ENCODE peak calls at places on chromosomes 4 and X, in six cellular contexts. T, V, S, G, Z and Y are unnamed samples.
A peak's percentile ranks its signal among the peaks of the same experiment; 100 is the strongest.

GRCh38 chrX:22366866-22367265 is 94.2 kb downstream of the CBLL2 start:
- DNase-seq in T (no peak), V (no peak), S (no peak), G (no peak), Z (no peak), Y (no peak)

GRCh38 chrX:130606415-130606814 is 204.6 kb downstream of the RBMX2 start:
- DNase-seq in T (no peak), V (no peak), S (no peak), G (no peak), Z (no peak), Y (no peak)

GRCh38 chr4:3369781-3370660 is 71.7 kb upstream of the HGFAC start:
- DNase-seq in T (peak; percentile 89), V (no peak), S (peak; percentile 71), G (peak; percentile 83), Z (no peak), Y (no peak)

GRCh38 chrX:77014655-77015377 is 432.4 kb upstream of the FGF16 start:
- DNase-seq in T (no peak), V (peak; percentile 49), S (no peak), G (no peak), Z (no peak), Y (no peak)

GRCh38 chr4:3201718-3202702 is 46.9 kb upstream of the MSANTD1 start:
- DNase-seq in T (peak; percentile 68), V (no peak), S (no peak), G (no peak), Z (no peak), Y (no peak)

GRCh38 chr4:31100551-31100950 is 380.4 kb downstream of the PCDH7 start:
- DNase-seq in T (peak; percentile 63), V (no peak), S (no peak), G (no peak), Z (no peak), Y (no peak)

GRCh38 chrX:119194631-119195030 is 41.5 kb upstream of the PGRMC1 start:
- DNase-seq in T (no peak), V (no peak), S (no peak), G (peak; percentile 5), Z (no peak), Y (no peak)

GRCh38 chr4:72857216-72857615 is 212.3 kb downstream of the COX18 start:
- DNase-seq in T (peak; percentile 22), V (no peak), S (no peak), G (no peak), Z (no peak), Y (no peak)

GRCh38 chrX:55710701-55711100 is 6.8 kb upstream of the RRAGB start:
- DNase-seq in T (peak; percentile 38), V (no peak), S (no peak), G (peak; percentile 86), Z (no peak), Y (peak; percentile 13)

GRCh38 chr4:54566608-54567007 is 91.1 kb upstream of the KIT start:
- DNase-seq in T (no peak), V (no peak), S (no peak), G (no peak), Z (no peak), Y (no peak)

GRCh38 chr4:15040916-15041463 is 38.7 kb downstream of the CPEB2 start:
- DNase-seq in T (no peak), V (no peak), S (no peak), G (no peak), Z (no peak), Y (no peak)

GRCh38 chr4:77433102-77433733 is 172.4 kb upstream of the CXCL13 start:
- DNase-seq in T (peak; percentile 21), V (peak; percentile 13), S (no peak), G (peak; percentile 56), Z (no peak), Y (no peak)

GRCh38 chrX:13658602-13659001 is 5.7 kb downstream of the TCEANC start:
- DNase-seq in T (no peak), V (no peak), S (no peak), G (peak; percentile 52), Z (no peak), Y (no peak)

GRCh38 chrX:150696836-150697235 is 3.6 kb downstream of the MTMR1 start:
- DNase-seq in T (no peak), V (no peak), S (no peak), G (no peak), Z (no peak), Y (no peak)

GRCh38 chrX:97315939-97316338 is 432.2 kb downstream of the RPA4 start:
- DNase-seq in T (no peak), V (no peak), S (no peak), G (no peak), Z (no peak), Y (peak; percentile 22)

GRCh38 chrX:53950130-53950733 is 94.0 kb downstream of the PHF8 start:
- DNase-seq in T (peak; percentile 7), V (no peak), S (no peak), G (no peak), Z (no peak), Y (no peak)

GRCh38 chr4:60216752-60217151 is 983.4 kb upstream of the ADGRL3 start:
- DNase-seq in T (peak; percentile 2), V (no peak), S (no peak), G (no peak), Z (no peak), Y (no peak)

GRCh38 chr4:70714061-70714468 is 7.7 kb upstream of the RUFY3 start:
- DNase-seq in T (no peak), V (no peak), S (no peak), G (no peak), Z (no peak), Y (no peak)

GRCh38 chr4:70712604-70713452 is 8.9 kb upstream of the RUFY3 start:
- DNase-seq in T (no peak), V (no peak), S (no peak), G (no peak), Z (no peak), Y (no peak)

GRCh38 chr4:70715097-70715496 is 6.7 kb upstream of the RUFY3 start:
- DNase-seq in T (peak; percentile 34), V (no peak), S (no peak), G (no peak), Z (no peak), Y (no peak)

GRCh38 chr4:70713453-70714026 is 8.2 kb upstream of the RUFY3 start:
- DNase-seq in T (no peak), V (no peak), S (no peak), G (no peak), Z (no peak), Y (no peak)

DNA sequence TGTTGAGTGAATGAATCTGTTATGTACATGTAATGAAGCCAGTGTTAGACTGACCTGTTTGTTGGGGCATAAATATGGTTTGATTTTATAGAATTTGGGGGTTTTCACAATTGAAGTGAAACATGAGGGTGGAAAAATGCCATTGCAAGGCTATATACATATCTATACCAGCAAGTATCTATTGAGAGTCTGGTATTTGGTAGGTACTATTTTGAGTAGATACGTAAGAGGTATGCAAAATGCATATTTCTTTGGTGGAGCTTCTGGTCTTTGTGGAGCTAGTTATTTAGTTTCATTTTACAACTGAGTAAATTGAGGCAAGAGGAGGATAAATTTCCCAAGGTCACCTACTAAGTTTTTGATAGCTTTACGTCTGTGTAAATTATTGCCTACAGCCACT is 7.3 kb upstream of the RUFY3 start:
- DNase-seq in T (no peak), V (no peak), S (no peak), G (no peak), Z (no peak), Y (no peak)
- H3K4me1 ChIP-seq in T (peaks cover 5% of the 10 kb centered on the region), V (no peaks in the 10 kb centered on the region), S (peaks cover 25% of the 10 kb centered on the region), G (peaks cover 5% of the 10 kb centered on the region), Z (peaks cover 5% of the 10 kb centered on the region), Y (peaks cover 4% of the 10 kb centered on the region)

GRCh38 chr4:52248836-52249235 is 197.7 kb downstream of the SPATA18 start:
- DNase-seq in T (no peak), V (no peak), S (no peak), G (no peak), Z (no peak), Y (no peak)
- H3K4me1 ChIP-seq in T (no peaks in the 10 kb centered on the region), V (peaks cover 28% of the 10 kb centered on the region), S (peaks cover 54% of the 10 kb centered on the region), G (no peaks in the 10 kb centered on the region), Z (peaks cover 6% of the 10 kb centered on the region), Y (no peaks in the 10 kb centered on the region)

DNA sequence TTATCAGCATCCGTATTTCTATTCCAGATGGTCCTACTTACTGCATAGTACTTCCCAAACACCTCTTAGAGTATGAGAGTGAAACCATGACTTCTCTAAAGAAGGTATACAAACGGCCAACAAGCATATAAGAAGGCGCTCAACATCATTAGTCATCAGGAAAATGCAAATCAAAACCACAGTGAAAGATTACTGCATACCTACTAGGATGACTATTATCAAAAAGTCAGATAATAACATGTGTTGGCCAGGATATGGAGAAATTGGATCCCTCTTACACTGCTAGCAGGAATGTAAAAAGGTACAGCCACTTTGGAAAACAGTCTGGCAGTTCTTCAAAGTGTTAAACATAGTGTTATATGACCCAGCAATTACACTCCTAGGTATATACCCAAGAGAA is 215.3 kb upstream of the CXorf66 start:
- DNase-seq in T (peak; percentile 95), V (no peak), S (no peak), G (no peak), Z (no peak), Y (no peak)
- H3K4me1 ChIP-seq in T (peaks cover 7% of the 10 kb centered on the region), V (no peaks in the 10 kb centered on the region), S (no peaks in the 10 kb centered on the region), G (no peaks in the 10 kb centered on the region), Z (no peaks in the 10 kb centered on the region), Y (no peaks in the 10 kb centered on the region)

DNA sequence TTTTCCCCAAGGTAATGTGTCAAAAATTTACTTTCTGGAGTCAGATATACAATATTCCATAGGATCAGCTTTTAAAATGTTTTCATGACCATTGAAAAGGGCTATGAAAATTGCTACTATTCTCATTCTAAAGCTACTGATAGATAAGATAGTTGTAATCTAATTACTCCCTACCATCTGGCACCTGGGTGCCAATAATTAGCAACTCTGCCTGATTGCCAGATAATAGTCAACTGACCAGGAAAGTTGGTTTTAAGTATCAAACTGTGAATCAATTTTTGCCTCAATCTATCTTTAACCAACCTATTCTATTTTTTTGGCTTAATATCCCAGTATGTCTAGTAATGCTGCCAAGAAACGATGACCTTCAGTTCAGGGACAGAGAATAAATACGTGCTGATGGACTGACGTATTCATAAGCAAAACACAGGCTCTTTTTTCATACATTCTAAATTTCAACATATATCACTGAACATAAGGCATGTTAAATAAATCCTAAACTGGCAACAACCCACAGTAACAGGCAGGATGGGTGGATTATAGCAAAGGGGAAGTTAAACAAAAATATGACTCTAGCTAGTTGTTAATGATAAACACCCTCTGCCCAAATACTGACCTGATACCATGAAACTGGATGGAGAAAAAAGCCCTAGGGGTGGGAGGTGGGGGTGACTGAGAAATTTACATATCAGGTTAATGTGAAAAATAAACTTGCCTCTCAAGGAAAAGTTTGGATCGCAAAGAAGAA is 18.2 kb downstream of the SH3RF1 start:
- DNase-seq in T (peak; percentile 34), V (no peak), S (no peak), G (peak; percentile 87), Z (no peak), Y (no peak)
- H3K4me1 ChIP-seq in T (peaks cover 82% of the 10 kb centered on the region), V (peaks cover 50% of the 10 kb centered on the region), S (peaks cover 78% of the 10 kb centered on the region), G (peaks cover 85% of the 10 kb centered on the region), Z (peaks cover 41% of the 10 kb centered on the region), Y (peaks cover 47% of the 10 kb centered on the region)

GRCh38 chr4:7850489-7850888 is 89.2 kb downstream of the AFAP1 start:
- DNase-seq in T (no peak), V (no peak), S (no peak), G (no peak), Z (no peak), Y (no peak)
- H3K4me1 ChIP-seq in T (peaks cover 39% of the 10 kb centered on the region), V (no peaks in the 10 kb centered on the region), S (peaks cover 7% of the 10 kb centered on the region), G (peaks cover 16% of the 10 kb centered on the region), Z (no peaks in the 10 kb centered on the region), Y (no peaks in the 10 kb centered on the region)